ENCODE peak calls at places on chromosomes 4 and X, in five cellular contexts. Z is PC-3, A is NCI-H2227 treated with DMSO at 0.1 percent for 48 hours, E is tibial artery, R is AG10803. G is an unnamed sample.

GRCh38 chrX:107530141-107530540 is 80.7 kb downstream of the FRMPD3 start:
- DNase-seq in Z (no peak), A (no peak), E (no peak), R (no peak), G (no peak)

GRCh38 chrX:153646620-153647373 is at the start of gene DUSP9:
- DNase-seq in Z (peak; percentile 61), A (no peak), E (peak; percentile 28), R (no peak), G (peak; percentile 76)

GRCh38 chr4:161419822-161420221 is 744.0 kb downstream of the FSTL5 start:
- DNase-seq in Z (peak; percentile 10), A (no peak), E (no peak), R (no peak), G (no peak)

GRCh38 chr4:52107336-52107735 is 56.2 kb downstream of the SPATA18 start:
- DNase-seq in Z (peak; percentile 26), A (no peak), E (no peak), R (peak; percentile 52), G (no peak)

GRCh38 chr4:25161599-25161960 is 1.3 kb upstream of the SEPSECS start:
- DNase-seq in Z (peak; percentile 42), A (no peak), E (no peak), R (no peak), G (no peak)

GRCh38 chrX:9746148-9746880 is 19.3 kb downstream of the GPR143 start:
- DNase-seq in Z (peak; percentile 4), A (no peak), E (no peak), R (peak; percentile 31), G (no peak)

GRCh38 chr4:169307581-169307980 is 36.8 kb upstream of the SH3RF1 start:
- DNase-seq in Z (peak; percentile 63), A (no peak), E (no peak), R (no peak), G (no peak)

GRCh38 chr4:158333820-158334219 is 123.5 kb downstream of the TMEM144 start:
- DNase-seq in Z (no peak), A (no peak), E (no peak), R (no peak), G (no peak)

GRCh38 chrX:9420513-9420912 is 44.3 kb upstream of the TBL1X start:
- DNase-seq in Z (no peak), A (no peak), E (no peak), R (no peak), G (no peak)

GRCh38 chrX:13476384-13476783 is 93.0 kb upstream of the EGFL6 start:
- DNase-seq in Z (no peak), A (no peak), E (no peak), R (no peak), G (no peak)

GRCh38 chr4:41158274-41158673 is 56.1 kb downstream of the APBB2 start:
- DNase-seq in Z (no peak), A (no peak), E (no peak), R (no peak), G (no peak)

GRCh38 chr4:100429616-100430015 is 88.2 kb downstream of the EMCN start:
- DNase-seq in Z (no peak), A (no peak), E (no peak), R (no peak), G (no peak)

GRCh38 chr4:159416073-159416472 is 313.2 kb downstream of the RAPGEF2 start:
- DNase-seq in Z (peak; percentile 89), A (no peak), E (no peak), R (no peak), G (no peak)

GRCh38 chr4:184548651-184549341 is 74.4 kb upstream of the IRF2 start:
- DNase-seq in Z (no peak), A (no peak), E (no peak), R (no peak), G (no peak)

GRCh38 chrX:39196192-39197102 is 395.2 kb downstream of the MID1IP1 start:
- DNase-seq in Z (peak; percentile 71), A (no peak), E (no peak), R (peak; percentile 80), G (no peak)

GRCh38 chr4:181143241-181143854 is 1099.9 kb upstream of the TENM3 start:
- DNase-seq in Z (peak; percentile 72), A (peak; percentile 21), E (peak; percentile 75), R (peak; percentile 73), G (peak; percentile 73)

GRCh38 chr4:10459305-10459704 is 2.1 kb upstream of the ZNF518B start:
- DNase-seq in Z (no peak), A (no peak), E (no peak), R (no peak), G (no peak)

GRCh38 chr4:182143822-182144620 is 99.2 kb upstream of the TENM3 start:
- DNase-seq in Z (peak; percentile 4), A (peak; percentile 47), E (no peak), R (peak; percentile 79), G (peak; percentile 72)

GRCh38 chrX:119008122-119008744 is 33.8 kb downstream of the LONRF3 start:
- DNase-seq in Z (peak; percentile 42), A (peak; percentile 23), E (no peak), R (peak; percentile 18), G (no peak)

GRCh38 chrX:104324461-104324860 is 69.7 kb upstream of the ESX1 start:
- DNase-seq in Z (no peak), A (no peak), E (no peak), R (no peak), G (no peak)

GRCh38 chr4:170017252-170017651 is 8.9 kb downstream of the MFAP3L start:
- DNase-seq in Z (no peak), A (peak; percentile 31), E (no peak), R (no peak), G (no peak)